ENCODE peak calls at places on chromosome 17, in four cellular contexts. Y is tibial artery, I is GM23248, K is tibial nerve. U is an unnamed sample. For H3K4me1 and H3K9me3, the result is how much of the 10 kb centered on the place peaks cover.

GRCh38 chr17:74337834-74338500 is 11.9 kb downstream of the KIF19 start:
- DNase-seq in Y (no peak), I (no peak), K (no peak), U (no peak)

GRCh38 chr17:75086496-75087181 is 1.1 kb upstream of the SLC16A5 start:
- DNase-seq in Y (no peak), I (no peak), K (no peak), U (no peak)

GRCh38 chr17:10735251-10735650 is 5.4 kb upstream of the TMEM220 start:
- DNase-seq in Y (no peak), I (no peak), K (no peak), U (no peak)

GRCh38 chr17:34499576-34499975 is 79.8 kb upstream of the TMEM132E start:
- DNase-seq in Y (no peak), I (peak), K (no peak), U (no peak)

GRCh38 chr17:50177983-50178834 is 12.4 kb downstream of the SGCA start:
- DNase-seq in Y (peak), I (peak), K (no peak), U (peak)

GRCh38 chr17:80866050-80866793 is 125.4 kb upstream of the CHMP6 start:
- DNase-seq in Y (peak), I (peak), K (peak), U (peak)

GRCh38 chr17:9899280-9900018 is 5.6 kb downstream of the RCVRN start:
- DNase-seq in Y (no peak), I (no peak), K (peak), U (no peak)

GRCh38 chr17:7916799-7917198 is 710 bp upstream of the RNF227 start:
- DNase-seq in Y (no peak), I (peak), K (no peak), U (no peak)

GRCh38 chr17:52297230-52298010 is 138.9 kb upstream of the CA10 start:
- DNase-seq in Y (no peak), I (peak), K (no peak), U (no peak)

GRCh38 chr17:2721603-2722002 is 10.0 kb upstream of the CLUH start:
- DNase-seq in Y (no peak), I (no peak), K (no peak), U (no peak)

GRCh38 chr17:352421-353212 is at the start of gene RPH3AL:
- DNase-seq in Y (peak), I (peak), K (no peak), U (no peak)

GRCh38 chr17:57902117-57902799 is 52.4 kb upstream of the MRPS23 start:
- DNase-seq in Y (no peak), I (no peak), K (no peak), U (no peak)

GRCh38 chr17:9843152-9844010 is 17.7 kb downstream of the GLP2R start:
- DNase-seq in Y (no peak), I (peak), K (no peak), U (no peak)

GRCh38 chr17:45940826-45941225 is 46.5 kb downstream of the MAPT start:
- DNase-seq in Y (peak), I (no peak), K (peak), U (no peak)

GRCh38 chr17:63349478-63350000 is 96.6 kb downstream of the CYB561 start:
- DNase-seq in Y (no peak), I (peak), K (no peak), U (no peak)
- H3K4me1 ChIP-seq in Y (under half), I (under half), K (under half), U (under half)

GRCh38 chr17:43699438-43699756 is 37.7 kb upstream of the MEOX1 start:
- DNase-seq in Y (no peak), I (no peak), K (no peak), U (no peak)

GRCh38 chr17:43695968-43696865 is 34.5 kb upstream of the MEOX1 start:
- DNase-seq in Y (peak), I (peak), K (no peak), U (no peak)

GRCh38 chr17:43698678-43699437 is 37.1 kb upstream of the MEOX1 start:
- DNase-seq in Y (no peak), I (no peak), K (no peak), U (no peak)

GRCh38 chr17:43697937-43698336 is 36.2 kb upstream of the MEOX1 start:
- DNase-seq in Y (no peak), I (no peak), K (no peak), U (no peak)

DNA sequence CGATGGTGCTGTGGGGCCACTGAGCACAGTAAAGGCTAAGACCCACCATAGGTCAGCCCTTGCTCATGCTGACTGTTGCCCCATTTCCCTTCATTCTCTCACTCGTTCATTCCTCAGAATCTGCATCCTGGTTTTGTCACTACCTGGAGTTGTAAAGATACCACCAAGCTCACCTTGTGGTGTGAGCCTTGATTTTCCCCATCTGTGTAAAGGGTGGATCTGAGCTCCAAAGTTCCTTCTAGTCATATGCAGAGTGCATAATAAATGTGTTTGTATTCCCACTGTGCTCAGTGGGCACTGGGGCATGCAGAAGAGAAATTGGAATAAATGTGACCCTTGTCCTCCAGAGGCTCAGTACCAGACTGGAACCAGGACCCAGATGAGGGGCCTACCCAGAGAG is 35.2 kb upstream of the MEOX1 start:
- DNase-seq in Y (no peak), I (no peak), K (no peak), U (no peak)
- H3K27ac ChIP-seq in Y (peak), I (no peak), K (no peak), U (no peak)

DNA sequence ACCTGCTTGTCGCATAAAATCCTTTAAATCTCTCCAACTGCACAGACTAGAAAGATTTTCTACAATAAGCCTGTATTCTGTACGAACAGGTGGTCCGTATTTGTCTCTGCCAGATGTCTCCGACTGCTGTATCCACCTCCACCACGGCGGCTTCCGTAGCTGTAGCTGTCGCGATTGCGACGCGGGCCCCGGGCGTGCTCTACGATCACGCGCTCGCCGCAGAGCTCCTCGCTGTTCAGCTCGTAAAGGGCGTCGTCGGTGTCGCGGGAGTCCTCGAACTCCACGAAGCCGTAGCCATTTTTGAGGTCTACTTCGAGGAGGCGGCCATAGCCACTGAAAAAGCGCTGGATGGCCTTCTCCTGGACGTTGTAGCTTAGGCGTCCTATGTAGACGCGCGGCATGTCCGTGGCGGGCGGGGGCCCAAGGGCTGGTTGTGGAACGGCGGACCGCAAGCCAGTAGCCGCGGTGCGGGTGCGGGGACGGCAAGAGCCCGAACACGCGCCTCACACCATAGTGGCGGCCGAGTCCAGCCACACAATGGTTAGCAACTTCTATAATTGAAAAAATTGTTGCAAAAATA is 36.1 kb downstream of the ZNF624 start:
- DNase-seq in Y (no peak), I (no peak), K (no peak), U (no peak)
- H3K9me3 ChIP-seq in Y (half or more), I (under half), K (under half), U (under half)

DNA sequence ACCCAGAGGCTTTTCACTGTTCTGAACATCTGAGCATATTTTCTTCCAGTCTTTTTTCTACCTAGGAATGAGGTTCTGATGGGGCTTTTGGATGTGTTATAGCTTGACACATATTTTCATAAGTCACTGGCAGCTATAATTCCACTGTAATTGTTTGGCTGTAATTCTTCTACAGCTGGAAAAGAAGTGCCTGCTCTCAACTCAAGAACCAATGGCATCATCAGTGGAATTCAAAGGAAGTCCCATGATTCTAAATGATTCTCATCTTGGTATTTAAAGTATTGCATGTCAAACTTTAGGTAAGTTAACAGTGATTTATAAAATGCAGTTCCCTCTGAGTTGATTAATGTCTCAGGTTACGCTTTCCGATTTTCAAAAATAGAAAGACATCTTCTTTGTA is 16.8 kb downstream of the WIPI1 start:
- DNase-seq in Y (no peak), I (no peak), K (no peak), U (no peak)
- H3K4me1 ChIP-seq in Y (under half), I (under half), K (under half), U (under half)

GRCh38 chr17:42787266-42787665 is 6.9 kb downstream of the WNK4 start:
- DNase-seq in Y (no peak), I (no peak), K (no peak), U (no peak)

GRCh38 chr17:42784361-42784760 is 4.0 kb downstream of the WNK4 start:
- DNase-seq in Y (no peak), I (no peak), K (no peak), U (no peak)

GRCh38 chr17:42783062-42783777 is 2.8 kb downstream of the WNK4 start:
- DNase-seq in Y (no peak), I (peak), K (no peak), U (no peak)

GRCh38 chr17:42783778-42784138 is 3.3 kb downstream of the WNK4 start:
- DNase-seq in Y (no peak), I (no peak), K (no peak), U (no peak)

GRCh38 chr17:42784811-42785592 is 4.6 kb downstream of the WNK4 start:
- DNase-seq in Y (no peak), I (no peak), K (no peak), U (no peak)
- H3K27ac ChIP-seq in Y (no peak), I (no peak), K (no peak), U (no peak)

GRCh38 chr17:5184284-5184683 is 7.4 kb downstream of the ZNF594 start:
- DNase-seq in Y (no peak), I (no peak), K (no peak), U (peak)
- H3K9me3 ChIP-seq in Y (half or more), I (under half), K (under half), U (half or more)

GRCh38 chr17:40023590-40024292 is 8.5 kb downstream of the CSF3 start:
- DNase-seq in Y (no peak), I (no peak), K (no peak), U (no peak)

GRCh38 chr17:40020146-40020545 is 4.9 kb downstream of the CSF3 start:
- DNase-seq in Y (no peak), I (no peak), K (no peak), U (no peak)

GRCh38 chr17:40022961-40023541 is 7.8 kb downstream of the CSF3 start:
- DNase-seq in Y (no peak), I (no peak), K (no peak), U (no peak)

GRCh38 chr17:40021471-40021961 is 6.3 kb downstream of the CSF3 start:
- DNase-seq in Y (peak), I (peak), K (no peak), U (no peak)

GRCh38 chr17:40022497-40022896 is 7.3 kb downstream of the CSF3 start:
- DNase-seq in Y (no peak), I (no peak), K (no peak), U (no peak)
- H3K4me1 ChIP-seq in Y (under half), I (half or more), K (under half), U (under half)

DNA sequence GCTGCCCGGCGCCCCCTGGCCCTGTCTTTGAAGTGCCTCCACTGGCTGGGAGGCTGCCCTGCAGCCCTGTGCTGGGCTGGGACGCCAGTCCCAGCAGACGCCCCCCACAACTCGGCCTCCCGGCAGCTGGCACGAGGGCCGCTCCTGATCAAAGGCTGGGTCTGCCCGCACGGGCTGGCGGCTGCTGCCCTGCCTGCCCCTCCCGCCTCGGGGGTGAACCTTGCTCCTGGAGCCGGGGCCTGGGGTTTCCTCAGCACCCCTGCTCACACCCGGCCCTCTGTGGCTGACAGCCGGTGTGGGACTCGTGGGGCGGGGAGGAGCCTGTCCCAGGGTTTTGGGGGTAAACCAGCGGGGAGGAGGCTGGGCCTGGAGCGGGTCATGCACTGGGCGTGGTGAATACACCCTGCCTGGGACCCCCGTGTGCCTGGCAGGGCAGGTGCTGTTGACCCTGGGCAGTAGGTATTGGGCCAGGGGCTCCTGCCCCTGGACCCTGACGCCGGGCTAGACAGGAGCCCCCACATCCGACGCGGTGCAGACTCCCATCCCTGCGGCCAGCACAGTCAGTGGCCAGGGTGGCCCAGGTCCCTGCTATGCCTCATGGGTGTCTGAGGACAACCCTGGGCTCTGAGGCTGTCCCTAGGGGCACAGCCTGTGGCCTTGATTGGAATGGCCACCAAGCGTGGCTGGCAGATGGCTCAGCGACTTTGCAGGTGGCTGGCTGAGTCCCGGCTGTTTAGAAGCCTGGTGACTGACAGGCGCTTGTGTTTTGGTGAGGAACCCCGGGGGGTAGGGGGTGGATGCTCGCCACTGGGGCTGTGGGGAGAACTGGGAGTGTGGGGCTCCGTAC is 21.7 kb downstream of the CENPX start:
- DNase-seq in Y (no peak), I (no peak), K (no peak), U (no peak)
- H3K27ac ChIP-seq in Y (no peak), I (no peak), K (no peak), U (no peak)

DNA sequence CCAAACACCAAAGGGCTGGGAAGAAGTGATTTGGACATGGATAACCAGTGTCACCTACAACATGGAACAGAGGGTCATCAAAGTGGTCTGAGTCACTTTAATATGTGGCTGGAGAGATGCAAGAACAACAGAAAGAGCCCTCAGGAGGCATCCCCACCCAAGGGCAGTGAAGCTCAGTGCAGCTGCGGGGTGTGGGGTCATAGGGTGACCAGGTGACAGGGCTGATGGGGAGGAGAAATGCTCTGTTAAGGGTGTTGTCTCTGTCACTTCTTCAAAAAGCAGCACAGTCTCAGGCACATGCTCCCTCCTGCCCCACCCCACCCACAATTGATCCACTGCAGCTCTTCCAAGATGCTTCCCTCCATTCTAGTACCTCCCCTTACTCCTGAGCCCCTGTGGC is 819.1 kb downstream of the KCNJ18 start:
- DNase-seq in Y (no peak), I (no peak), K (no peak), U (no peak)
- H3K9me3 ChIP-seq in Y (under half), I (under half), K (under half), U (under half)

U was measured in effector memory CD4-positive, alpha-beta T cell.